ENCODE peak calls at places on chromosomes 16 and 17, in six cellular contexts. K is endothelial cell of umbilical vein, J is A549, Z is GM12878, W is WTC11, L is HepG2. E is an unnamed sample.

GRCh38 chr16:88881090-88881580 is 14.7 kb upstream of the PABPN1L start:
- DNase-seq in K (no peak), J (no peak), Z (no peak), W (peak), L (no peak), E (no peak)

GRCh38 chr16:57166951-57167350 is 18.9 kb downstream of the PSME3IP1 start:
- DNase-seq in K (no peak), J (no peak), Z (no peak), W (no peak), L (no peak), E (no peak)

GRCh38 chr17:34081269-34081668 is 173.8 kb upstream of the CCL2 start:
- DNase-seq in K (no peak), J (peak), Z (no peak), W (peak), L (no peak), E (peak)

GRCh38 chr16:88531931-88532433 is 38.2 kb upstream of the ZC3H18 start:
- DNase-seq in K (no peak), J (no peak), Z (no peak), W (no peak), L (no peak), E (peak)

GRCh38 chr17:31392002-31392855 is 754 bp downstream of the RAB11FIP4 start:
- DNase-seq in K (no peak), J (no peak), Z (no peak), W (no peak), L (no peak), E (no peak)

GRCh38 chr16:74577882-74578366 is 29.0 kb downstream of the GLG1 start:
- DNase-seq in K (peak), J (no peak), Z (peak), W (no peak), L (no peak), E (peak)

GRCh38 chr17:68456529-68457167 is 648 bp downstream of the WIPI1 start:
- DNase-seq in K (peak), J (peak), Z (no peak), W (peak), L (peak), E (peak)

GRCh38 chr17:77285594-77286390 is 145.0 kb downstream of the SEC14L1 start:
- DNase-seq in K (no peak), J (peak), Z (no peak), W (no peak), L (peak), E (peak)

DNA sequence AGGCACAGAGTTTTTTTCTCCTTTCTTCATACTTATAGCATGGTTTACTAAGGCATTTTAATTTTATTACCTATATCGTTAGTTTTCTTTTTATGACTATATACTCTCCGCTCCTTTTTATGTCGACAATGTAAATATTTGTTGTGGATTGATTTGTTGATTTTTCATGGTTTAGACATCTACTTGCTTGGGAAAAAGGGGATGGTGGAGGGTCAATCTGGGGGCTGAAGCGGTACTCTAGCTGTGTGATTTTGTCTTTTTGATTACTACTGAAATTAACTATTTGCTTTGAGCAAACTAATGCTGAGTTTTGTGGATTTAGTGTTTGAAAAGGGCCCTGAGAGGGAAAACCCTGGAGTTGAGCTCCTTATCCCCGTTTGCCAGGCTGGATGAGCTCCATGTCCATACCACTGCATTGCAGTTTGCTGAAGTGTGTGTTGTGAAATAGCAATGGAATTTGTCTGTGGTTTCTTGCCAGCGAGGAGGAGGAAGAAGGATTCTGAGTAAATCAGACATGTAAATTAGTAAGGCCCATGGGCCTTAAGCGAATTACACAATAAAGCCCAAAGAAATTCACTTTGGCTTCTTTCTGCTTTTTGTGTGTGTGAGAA is 72.0 kb downstream of the FTO start:
- DNase-seq in K (no peak), J (peak), Z (no peak), W (no peak), L (peak), E (peak)
- TF ChIP-seq MAX in K (no peak), J (no peak), Z (no peak), W (no peak), L (no peak), E (no peak)

DNA sequence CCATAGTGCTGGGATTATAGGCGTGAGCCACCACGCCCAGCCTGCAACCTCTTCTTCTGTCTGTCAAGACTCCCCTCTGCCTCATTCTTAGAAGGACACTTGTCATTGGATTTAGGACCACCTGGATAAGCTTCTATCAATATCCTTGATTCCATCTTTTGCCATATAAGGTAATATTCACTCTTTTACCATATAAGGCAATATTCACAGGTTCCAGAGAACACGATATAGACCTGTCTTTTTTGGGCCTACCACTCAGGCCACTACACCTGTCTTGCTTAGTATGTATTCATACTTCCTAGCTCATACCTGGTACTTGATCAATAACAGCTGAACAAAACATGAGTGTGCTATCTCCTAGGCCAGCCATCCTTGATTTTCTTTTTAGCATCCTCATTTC is 149.2 kb upstream of the TOX3 start:
- DNase-seq in K (no peak), J (no peak), Z (no peak), W (no peak), L (no peak), E (no peak)
- TF ChIP-seq CTCF in K (no peak), J (no peak), Z (no peak), W (no peak), L (no peak), E (no peak)

GRCh38 chr16:9441021-9441420 is 349.6 kb downstream of the HAPSTR1 start:
- DNase-seq in K (no peak), J (no peak), Z (no peak), W (no peak), L (peak), E (peak)
- TF ChIP-seq MAX in K (no peak), J (no peak), Z (no peak), W (no peak), L (no peak), E (no peak)

GRCh38 chr17:44198721-44199552 is 747 bp downstream of the ATXN7L3 start:
- DNase-seq in K (peak), J (peak), Z (no peak), W (peak), L (no peak), E (peak)

GRCh38 chr17:44197107-44197506 is 2.6 kb downstream of the ATXN7L3 start:
- DNase-seq in K (no peak), J (no peak), Z (no peak), W (no peak), L (no peak), E (no peak)

GRCh38 chr17:44199553-44200477 is at the start of gene ATXN7L3:
- DNase-seq in K (peak), J (peak), Z (peak), W (peak), L (peak), E (peak)

GRCh38 chr17:44200478-44201155 is 933 bp upstream of the ATXN7L3 start:
- DNase-seq in K (peak), J (no peak), Z (no peak), W (no peak), L (peak), E (no peak)

DNA sequence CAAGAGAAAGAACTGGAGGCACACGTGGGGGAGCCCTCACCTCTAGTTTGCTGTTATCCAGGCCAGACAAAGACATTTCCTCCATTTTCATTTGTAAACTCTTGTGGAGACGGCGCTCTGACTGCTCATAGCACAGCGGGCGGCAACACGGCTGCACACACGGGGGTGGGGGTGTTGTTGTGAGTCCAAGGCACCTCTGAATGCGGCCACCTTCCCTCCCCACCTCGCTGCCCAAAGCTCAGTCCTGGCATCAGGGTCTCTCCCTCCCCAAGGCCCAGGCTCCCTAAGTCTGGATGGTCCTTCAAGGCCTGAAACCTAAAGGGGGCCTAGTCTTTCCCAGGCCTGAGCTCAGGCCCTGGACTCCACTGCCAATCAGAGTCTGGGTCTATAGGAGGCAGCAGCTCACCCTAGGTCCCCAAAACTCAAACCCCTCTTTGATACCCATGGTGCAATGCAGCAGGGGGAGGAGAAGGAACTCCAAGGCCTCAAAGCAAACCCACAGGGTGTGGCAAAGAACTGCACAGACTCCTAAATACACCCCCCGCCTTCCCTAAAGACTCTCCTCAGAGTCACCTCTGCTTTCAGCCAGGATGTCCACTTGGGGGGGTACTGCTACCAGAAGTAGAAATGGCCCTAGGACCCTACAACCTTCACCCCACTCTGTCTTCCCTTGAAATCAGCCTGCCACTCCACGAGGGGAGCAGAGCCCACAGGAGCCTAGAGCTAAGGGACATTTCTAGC is 1.5 kb downstream of the ATXN7L3 start:
- DNase-seq in K (peak), J (peak), Z (no peak), W (no peak), L (no peak), E (peak)
- TF ChIP-seq CTCF in K (no peak), J (no peak), Z (no peak), W (no peak), L (peak), E (peak)

GRCh38 chr16:85655216-85656129 is 33.3 kb downstream of the GINS2 start:
- DNase-seq in K (no peak), J (no peak), Z (no peak), W (no peak), L (no peak), E (peak)
- TF ChIP-seq MAX in K (no peak), J (no peak), Z (no peak), W (no peak), L (no peak), E (no peak)

GRCh38 chr17:16091773-16092172 is 92.1 kb downstream of the TTC19 start:
- DNase-seq in K (no peak), J (no peak), Z (no peak), W (no peak), L (no peak), E (no peak)
- TF ChIP-seq CTCF in K (no peak), J (no peak), Z (no peak), W (no peak), L (no peak), E (no peak)

GRCh38 chr17:72492494-72492893 is 371.7 kb downstream of the SOX9 start:
- DNase-seq in K (no peak), J (no peak), Z (no peak), W (no peak), L (peak), E (no peak)

GRCh38 chr17:72489273-72489641 is 368.4 kb downstream of the SOX9 start:
- DNase-seq in K (no peak), J (no peak), Z (no peak), W (no peak), L (peak), E (no peak)

GRCh38 chr17:72488542-72489272 is 367.9 kb downstream of the SOX9 start:
- DNase-seq in K (no peak), J (no peak), Z (no peak), W (no peak), L (no peak), E (no peak)

GRCh38 chr17:72492941-72493340 is 372.1 kb downstream of the SOX9 start:
- DNase-seq in K (no peak), J (no peak), Z (no peak), W (no peak), L (no peak), E (no peak)

GRCh38 chr17:72491102-72491501 is 370.3 kb downstream of the SOX9 start:
- DNase-seq in K (no peak), J (no peak), Z (no peak), W (no peak), L (no peak), E (no peak)
- TF ChIP-seq MAX in K (no peak), J (no peak), Z (no peak), W (no peak), L (no peak), E (no peak)